ENCODE peak calls at places on chromosomes 4 and X, in four cellular contexts. J is DND-41, S is IMR-90, Z is HepG2. U is an unnamed sample.

GRCh38 chr4:24589448-24589847 is 5.1 kb upstream of the DHX15 start:
- DNase-seq in J (no peak), S (no peak), Z (no peak), U (no peak)

GRCh38 chr4:151930372-151930771 is 169.6 kb upstream of the GATB start:
- DNase-seq in J (peak; percentile 49), S (no peak), Z (no peak), U (no peak)

GRCh38 chrX:148929686-148930085 is 429.3 kb downstream of the AFF2 start:
- DNase-seq in J (no peak), S (peak; percentile 5), Z (no peak), U (no peak)

GRCh38 chrX:46637937-46638336 is 64.4 kb downstream of the CHST7 start:
- DNase-seq in J (no peak), S (peak; percentile 39), Z (no peak), U (no peak)

GRCh38 chr4:167541286-167541685 is 307.0 kb upstream of the SPOCK3 start:
- DNase-seq in J (no peak), S (no peak), Z (no peak), U (no peak)

GRCh38 chrX:122026665-122027064 is 979.3 kb downstream of the GLUD2 start:
- DNase-seq in J (no peak), S (no peak), Z (no peak), U (no peak)

GRCh38 chr4:145716200-145716599 is 36.3 kb downstream of the C4orf51 start:
- DNase-seq in J (no peak), S (peak; percentile 54), Z (no peak), U (no peak)

GRCh38 chrX:55342533-55343501 is 78.1 kb upstream of the PAGE3 start:
- DNase-seq in J (peak; percentile 56), S (no peak), Z (peak; percentile 3), U (peak; percentile 53)

GRCh38 chr4:25030283-25031076 is at the start of gene LGI2:
- DNase-seq in J (no peak), S (no peak), Z (no peak), U (peak; percentile 32)

GRCh38 chrX:65600106-65600505 is 65.5 kb upstream of the LAS1L start:
- DNase-seq in J (no peak), S (no peak), Z (no peak), U (peak; percentile 12)

GRCh38 chrX:65595460-65595876 is 60.9 kb upstream of the LAS1L start:
- DNase-seq in J (peak; percentile 92), S (peak; percentile 93), Z (peak; percentile 66), U (peak; percentile 98)

GRCh38 chrX:65598559-65599147 is 64.1 kb upstream of the LAS1L start:
- DNase-seq in J (no peak), S (no peak), Z (no peak), U (no peak)

GRCh38 chrX:65601126-65601525 is 66.3 kb upstream of the MSN start:
- DNase-seq in J (no peak), S (no peak), Z (no peak), U (peak; percentile 12)

DNA sequence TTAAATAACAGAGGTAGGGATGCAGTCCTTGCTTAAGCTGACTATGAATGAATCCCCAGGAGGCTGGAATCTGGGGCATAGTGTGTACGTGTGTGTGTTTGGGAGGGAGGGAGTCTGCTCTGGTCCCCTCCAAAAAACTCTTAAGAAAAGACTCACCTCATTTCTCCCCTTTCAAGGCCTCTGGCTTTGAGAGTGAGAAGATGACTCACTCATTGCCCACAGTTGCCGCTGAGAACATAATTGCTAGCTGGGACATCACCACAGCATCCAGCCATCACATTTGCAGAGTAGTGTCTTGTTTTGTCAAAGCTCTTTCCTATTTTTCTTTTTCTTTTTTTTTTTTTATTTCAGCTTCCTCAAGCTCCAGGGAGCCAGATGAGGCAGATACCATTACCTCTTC is 61.7 kb upstream of the LAS1L start:
- DNase-seq in J (peak; percentile 65), S (peak; percentile 49), Z (no peak), U (no peak)
- H3K9ac ChIP-seq in J (peak overlapping the region; percentile 47), S (peak overlapping the region; percentile 36), Z (no peak overlapping the region), U (no peak overlapping the region)

GRCh38 chr4:6525474-6525873 is 49.5 kb upstream of the MAN2B2 start:
- DNase-seq in J (no peak), S (no peak), Z (no peak), U (no peak)
- H3K9ac ChIP-seq in J (no peak overlapping the region), S (no peak overlapping the region), Z (no peak overlapping the region), U (no peak overlapping the region)

DNA sequence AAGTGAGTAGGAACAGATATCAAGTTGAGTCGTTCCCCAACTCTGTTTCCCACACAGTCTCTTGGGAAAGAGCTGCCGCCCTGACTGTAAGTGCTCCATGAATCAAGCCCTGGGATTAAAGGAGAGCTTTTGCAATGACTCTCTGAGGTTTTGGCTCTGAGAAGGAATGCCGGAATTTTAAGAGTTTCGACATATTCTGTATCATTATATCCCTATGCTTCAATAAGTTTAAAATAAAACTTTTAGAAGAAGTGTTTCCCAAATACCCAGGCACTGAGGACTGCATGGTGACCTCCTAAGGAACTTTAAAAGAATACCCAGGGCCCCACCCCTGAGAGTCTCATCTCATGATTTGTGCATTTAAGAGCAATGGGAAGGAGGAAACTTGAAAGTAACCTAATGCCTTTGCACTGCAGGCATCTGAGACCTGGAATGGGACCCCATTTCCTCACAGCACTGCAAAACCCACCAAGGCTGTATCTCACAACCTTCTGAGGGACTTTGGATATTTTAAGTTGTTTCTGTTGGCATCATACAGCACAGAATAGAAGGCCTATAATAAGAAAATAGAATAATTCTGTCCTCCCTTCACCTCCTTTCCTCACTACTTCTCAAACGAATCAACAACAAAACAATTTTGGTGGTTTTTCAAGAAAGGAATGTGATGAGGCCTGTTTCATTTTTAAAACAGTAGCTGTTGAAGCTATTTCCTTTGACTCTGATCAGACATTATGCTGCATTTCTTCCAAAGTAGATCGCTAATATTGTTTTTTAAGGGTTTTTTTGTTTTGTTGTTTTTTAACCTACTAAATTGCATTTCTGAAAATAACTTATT is 121.2 kb downstream of the GASK1B start:
- DNase-seq in J (no peak), S (peak; percentile 94), Z (no peak), U (no peak)
- H3K9ac ChIP-seq in J (no peak overlapping the region), S (peak overlapping the region; percentile 16), Z (no peak overlapping the region), U (no peak overlapping the region)

GRCh38 chrX:114365045-114365834 is 218.6 kb upstream of the HTR2C start:
- DNase-seq in J (no peak), S (no peak), Z (no peak), U (no peak)

GRCh38 chrX:114361076-114361475 is 222.8 kb upstream of the HTR2C start:
- DNase-seq in J (no peak), S (no peak), Z (no peak), U (no peak)

DNA sequence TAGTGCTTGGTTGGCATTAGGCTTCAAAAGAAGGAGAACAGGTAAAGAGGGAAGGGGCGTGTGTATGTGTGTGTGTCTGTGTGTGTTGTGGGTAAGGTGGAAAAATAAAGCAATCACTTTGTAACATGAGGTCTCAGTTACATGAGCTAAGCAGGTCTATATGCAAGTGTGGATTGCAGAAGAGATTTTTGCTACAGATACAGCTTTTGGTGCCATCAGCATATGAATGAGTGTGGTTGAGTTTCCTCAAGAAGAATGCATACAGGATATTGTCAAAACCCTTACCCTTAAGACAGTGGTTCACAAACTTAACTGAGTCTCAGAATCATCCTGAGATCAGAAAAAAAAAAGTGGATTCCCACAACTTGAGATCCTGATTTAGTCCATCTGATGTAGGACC is 220.5 kb upstream of the HTR2C start:
- DNase-seq in J (no peak), S (no peak), Z (no peak), U (no peak)
- H3K9ac ChIP-seq in J (no peak overlapping the region), S (no peak overlapping the region), Z (no peak overlapping the region), U (no peak overlapping the region)

GRCh38 chrX:619812-620493 is 10.6 kb upstream of the SHOX start:
- DNase-seq in J (no peak), S (no peak), Z (no peak), U (no peak)

GRCh38 chrX:617891-618290 is 12.7 kb upstream of the SHOX start:
- DNase-seq in J (no peak), S (no peak), Z (no peak), U (no peak)

GRCh38 chrX:618761-619450 is 11.7 kb upstream of the SHOX start:
- DNase-seq in J (no peak), S (no peak), Z (no peak), U (no peak)

GRCh38 chrX:617401-617800 is 13.2 kb upstream of the SHOX start:
- DNase-seq in J (no peak), S (no peak), Z (no peak), U (no peak)

GRCh38 chrX:619451-619811 is 11.2 kb upstream of the SHOX start:
- DNase-seq in J (no peak), S (no peak), Z (no peak), U (no peak)
- H3K9ac ChIP-seq in J (no peak overlapping the region), S (no peak overlapping the region), Z (no peak overlapping the region), U (no peak overlapping the region)

DNA sequence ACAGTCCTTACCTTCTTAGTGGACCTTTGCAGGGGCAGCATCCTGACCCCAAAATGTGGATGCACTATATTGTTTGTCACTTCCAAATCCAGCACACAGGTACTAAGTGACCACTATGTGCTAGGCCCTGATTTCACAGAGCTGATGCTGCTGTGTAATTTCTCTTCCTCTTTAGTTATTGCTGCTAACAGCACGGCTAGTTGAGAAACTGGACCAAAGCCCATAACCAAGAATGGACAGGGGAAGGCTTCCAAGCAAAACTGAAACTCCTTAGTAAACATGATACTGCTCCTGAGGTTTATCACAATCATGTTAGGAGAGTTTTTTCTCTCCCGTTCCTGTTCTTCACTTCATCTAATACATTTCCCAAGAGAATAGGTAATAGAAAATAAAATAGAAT is 172.9 kb upstream of the TTC29 start:
- DNase-seq in J (no peak), S (peak; percentile 75), Z (no peak), U (no peak)
- H3K9ac ChIP-seq in J (no peak overlapping the region), S (no peak overlapping the region), Z (no peak overlapping the region), U (no peak overlapping the region)

GRCh38 chr4:76703676-76704075 is 194.3 kb downstream of the SOWAHB start:
- DNase-seq in J (no peak), S (no peak), Z (no peak), U (no peak)

GRCh38 chr4:76703123-76703490 is 194.8 kb downstream of the SOWAHB start:
- DNase-seq in J (no peak), S (no peak), Z (no peak), U (no peak)

GRCh38 chr4:76699911-76700310 is 198.0 kb downstream of the SOWAHB start:
- DNase-seq in J (no peak), S (no peak), Z (no peak), U (no peak)

GRCh38 chr4:76704133-76704881 is 193.6 kb downstream of the SOWAHB start:
- DNase-seq in J (no peak), S (peak; percentile 81), Z (no peak), U (peak; percentile 78)

DNA sequence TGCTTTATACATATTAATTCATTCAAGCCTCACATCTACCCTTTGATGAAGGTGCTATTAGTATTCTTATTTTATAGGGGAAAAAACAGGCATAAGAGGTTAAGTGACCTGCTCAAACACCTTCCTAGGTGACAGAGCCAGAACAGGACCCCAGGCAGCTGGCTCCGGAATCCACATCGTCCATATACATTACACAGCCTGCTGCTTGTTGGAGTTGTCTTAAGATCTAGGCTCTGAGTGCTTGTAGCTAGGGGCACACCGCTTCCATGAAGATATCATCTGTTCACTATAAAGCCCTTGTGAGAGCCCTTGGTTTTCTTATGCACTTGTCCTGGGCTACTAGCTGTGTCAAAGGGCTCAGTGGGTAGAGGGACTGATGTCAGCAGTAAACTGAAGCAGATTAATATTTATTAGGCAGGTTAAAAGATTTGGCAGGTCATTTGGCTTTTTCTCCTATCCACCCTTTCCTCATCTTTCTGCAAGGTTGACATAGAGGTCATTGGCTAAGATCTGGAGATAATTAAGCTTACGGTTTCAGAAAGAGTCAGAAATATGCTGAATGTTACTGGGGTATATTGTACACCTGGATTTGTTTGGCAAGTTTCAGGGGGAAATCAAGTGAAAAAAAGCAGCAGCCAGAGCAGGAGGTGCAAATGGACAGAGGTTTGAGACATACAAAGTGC is 195.4 kb downstream of the SOWAHB start:
- DNase-seq in J (no peak), S (no peak), Z (no peak), U (no peak)
- H3K9ac ChIP-seq in J (no peak overlapping the region), S (peak overlapping the region; percentile 29), Z (no peak overlapping the region), U (peak overlapping the region; percentile 81)

U was measured in colonic mucosa.